ENCODE peak calls at places on chromosomes 4 and X, in four cellular contexts. G, Y, R and K are unnamed samples.

GRCh38 chr4:10684631-10685030 is at the start of gene CLNK:
- DNase-seq in Y (no peak), G (no peak), R (no peak), K (no peak)

GRCh38 chrX:9611436-9612145 is 146.7 kb downstream of the TBL1X start:
- DNase-seq in G (no peak), Y (no peak), R (no peak), K (no peak)

GRCh38 chr4:3529363-3529762 is 2.9 kb downstream of the LRPAP1 start:
- DNase-seq in G (peak), R (no peak), Y (no peak), K (no peak)

GRCh38 chr4:182384496-182385155 is 141.4 kb downstream of the TENM3 start:
- DNase-seq in G (no peak), Y (no peak), R (no peak), K (no peak)

GRCh38 chrX:24577091-24577490 is 70.1 kb downstream of the PCYT1B start:
- DNase-seq in R (no peak), Y (no peak), G (no peak), K (no peak)

GRCh38 chr4:147354271-147354670 is 126.6 kb upstream of the EDNRA start:
- DNase-seq in G (no peak), R (no peak), Y (no peak), K (no peak)

GRCh38 chr4:48333587-48333986 is 7.7 kb upstream of the SLAIN2 start:
- DNase-seq in R (no peak), Y (no peak), G (no peak), K (no peak)

GRCh38 chr4:48801739-48802138 is 21.7 kb upstream of the FRYL start:
- DNase-seq in Y (no peak), R (no peak), G (no peak), K (no peak)

GRCh38 chr4:40540801-40541200 is 88.9 kb downstream of the RBM47 start:
- DNase-seq in Y (no peak), R (no peak), G (no peak), K (no peak)

GRCh38 chr4:15836362-15836761 is 58.2 kb downstream of the CD38 start:
- DNase-seq in Y (no peak), R (peak), G (no peak), K (no peak)

GRCh38 chr4:1057403-1057745 is 45.9 kb downstream of the FGFRL1 start:
- DNase-seq in R (no peak), Y (no peak), G (no peak), K (no peak)

GRCh38 chr4:73828945-73829344 is 7.5 kb upstream of the CXCL6 start:
- DNase-seq in Y (no peak), R (no peak), G (no peak), K (no peak)

GRCh38 chr4:89837385-89837995 is 529 bp upstream of the SNCA start:
- DNase-seq in Y (no peak), G (peak), R (peak), K (no peak)